ENCODE peak calls at places on chromosomes 6 and 20, in nine cellular contexts. R is hypothalamus; S is stimulated activated CD8-positive, alpha-beta memory T cell treated with anti-CD3 and anti-CD28 coated beads, Interleukin-4, amount 100 ng/mL, for 4 hours; F is mucosa of descending colon; A is T-helper 2 cell; D is GM06990; L is activated naive CD8-positive, alpha-beta T cell treated with anti-CD3 and anti-CD28 coated beads, Interleukin-2, amount 50 U/mL, for 24 hours; G is heart left ventricle; Y is central memory CD4-positive, alpha-beta T cell. E is an unnamed sample.

GRCh38 chr6:161050134-161050765 is 58.7 kb downstream of the MAP3K4 start:
- DNase-seq in A (no peak), S (no peak), R (no peak), G (no peak), D (no peak), Y (no peak), L (no peak), F (no peak), E (no peak)

GRCh38 chr6:69601132-69601531 is 195.7 kb downstream of the LMBRD1 start:
- DNase-seq in Y (no peak), F (peak), D (no peak), G (no peak), L (no peak), A (no peak), R (no peak), S (no peak), E (no peak)

GRCh38 chr6:93684339-93684738 is 265.0 kb upstream of the EPHA7 start:
- DNase-seq in Y (no peak), G (no peak), L (no peak), F (peak), A (no peak), R (no peak), S (no peak), D (no peak), E (no peak)

GRCh38 chr6:30548375-30548774 is 7.9 kb downstream of the GNL1 start:
- DNase-seq in F (no peak), G (no peak), R (no peak), D (no peak), L (no peak), Y (no peak), S (no peak), A (no peak), E (no peak)

GRCh38 chr20:34859826-34860545 is 12.7 kb downstream of the GGT7 start:
- DNase-seq in S (no peak), A (no peak), D (no peak), G (no peak), R (no peak), Y (no peak), L (no peak), F (no peak), E (peak)

GRCh38 chr6:155493694-155494143 is 38.1 kb upstream of the NOX3 start:
- DNase-seq in G (no peak), Y (no peak), A (no peak), R (no peak), L (no peak), D (peak), S (no peak), F (peak), E (peak)

GRCh38 chr6:125104425-125104824 is 49.1 kb upstream of the TPD52L1 start:
- DNase-seq in G (no peak), F (no peak), L (no peak), D (no peak), S (no peak), Y (no peak), R (peak), A (no peak), E (no peak)

GRCh38 chr6:143176090-143177021 is 115.7 kb downstream of the AIG1 start:
- DNase-seq in F (no peak), Y (no peak), S (no peak), A (no peak), L (no peak), R (no peak), G (no peak), D (no peak), E (no peak)

GRCh38 chr6:110532401-110532800 is 56.0 kb upstream of the SLC22A16 start:
- DNase-seq in G (no peak), Y (no peak), R (peak), F (no peak), A (no peak), S (no peak), L (no peak), D (no peak), E (no peak)

GRCh38 chr6:89317067-89317466 is 2.0 kb upstream of the GABRR2 start:
- DNase-seq in F (no peak), A (no peak), L (no peak), Y (no peak), D (no peak), R (no peak), G (no peak), S (no peak), E (no peak)